ENCODE peak calls at places on chromosomes 3 and 15, in six cellular contexts. P is osteocyte, X is mammary epithelial cell, S is ovary, C is HepG2, I is left ventricle myocardium inferior. D is an unnamed sample.

GRCh38 chr15:49627407-49627877 is 6.6 kb downstream of the DTWD1 start:
- DNase-seq in P (no peak), X (peak), S (no peak), C (peak), I (no peak), D (no peak)

GRCh38 chr3:28617821-28618220 is 269.2 kb upstream of the AZI2 start:
- DNase-seq in P (no peak), X (no peak), S (no peak), C (no peak), I (no peak), D (no peak)

GRCh38 chr3:179260949-179261765 is 10.2 kb upstream of the KCNMB3 start:
- DNase-seq in P (peak), X (peak), S (peak), C (peak), I (peak), D (peak)

GRCh38 chr15:46456431-46456830 is 821.6 kb downstream of the SQOR start:
- DNase-seq in P (no peak), X (no peak), S (no peak), C (no peak), I (no peak), D (no peak)

GRCh38 chr15:78044407-78045155 is 32.9 kb downstream of the TBC1D2B start:
- DNase-seq in P (no peak), X (no peak), S (no peak), C (no peak), I (no peak), D (peak)

GRCh38 chr3:127959873-127960272 is 44.8 kb downstream of the KBTBD12 start:
- DNase-seq in P (no peak), X (no peak), S (no peak), C (peak), I (no peak), D (no peak)

GRCh38 chr3:124772081-124772831 is 42.0 kb downstream of the UMPS start:
- DNase-seq in P (no peak), X (no peak), S (no peak), C (no peak), I (no peak), D (no peak)

GRCh38 chr15:59549339-59549807 is 62.2 kb upstream of the GCNT3 start:
- DNase-seq in P (no peak), X (no peak), S (no peak), C (no peak), I (no peak), D (no peak)

GRCh38 chr3:45688194-45688881 is 858 bp upstream of the SACM1L start:
- DNase-seq in P (no peak), X (no peak), S (peak), C (peak), I (no peak), D (peak)

GRCh38 chr3:58183891-58184290 is 26.9 kb downstream of the DNASE1L3 start:
- DNase-seq in P (no peak), X (no peak), S (no peak), C (no peak), I (no peak), D (no peak)

GRCh38 chr3:153313307-153313945 is 151.4 kb downstream of the RAP2B start:
- DNase-seq in P (no peak), X (peak), S (no peak), C (no peak), I (no peak), D (no peak)

GRCh38 chr3:46215810-46216414 is 7.8 kb upstream of the CCR1 start:
- DNase-seq in P (peak), X (no peak), S (no peak), C (peak), I (no peak), D (no peak)

GRCh38 chr3:49377483-49377882 is 19.3 kb upstream of the GPX1 start:
- DNase-seq in P (no peak), X (peak), S (no peak), C (no peak), I (no peak), D (peak)

GRCh38 chr3:64552160-64552559 is 135.6 kb downstream of the ADAMTS9 start:
- DNase-seq in P (no peak), X (no peak), S (no peak), C (peak), I (no peak), D (no peak)

GRCh38 chr3:64057231-64057630 is 33.9 kb upstream of the PSMD6 start:
- DNase-seq in P (no peak), X (no peak), S (no peak), C (no peak), I (no peak), D (no peak)

GRCh38 chr3:20043398-20043797 is 3.2 kb downstream of the KAT2B start:
- DNase-seq in P (no peak), X (no peak), S (peak), C (no peak), I (peak), D (peak)

GRCh38 chr3:197010556-197011351 is 18.9 kb downstream of the MELTF start:
- DNase-seq in P (no peak), X (no peak), S (no peak), C (no peak), I (no peak), D (no peak)

GRCh38 chr3:111577798-111578685 is 17.1 kb downstream of the ZBED2 start:
- DNase-seq in P (no peak), X (peak), S (no peak), C (peak), I (no peak), D (no peak)
- TF ChIP-seq CTCF in P (peak), X (peak), S (no peak), C (peak), I (peak), D (peak)

GRCh38 chr3:185936814-185937688 is 763 bp downstream of the TRA2B start:
- DNase-seq in P (peak), X (peak), S (peak), C (peak), I (peak), D (peak)

GRCh38 chr3:185939721-185940120 is 1.9 kb upstream of the TRA2B start:
- DNase-seq in P (no peak), X (peak), S (no peak), C (no peak), I (no peak), D (no peak)

GRCh38 chr3:185935465-185936263 is 2.1 kb downstream of the TRA2B start:
- DNase-seq in P (no peak), X (peak), S (no peak), C (no peak), I (no peak), D (no peak)

GRCh38 chr3:185934726-185935464 is 2.9 kb downstream of the TRA2B start:
- DNase-seq in P (no peak), X (peak), S (no peak), C (no peak), I (no peak), D (no peak)

DNA sequence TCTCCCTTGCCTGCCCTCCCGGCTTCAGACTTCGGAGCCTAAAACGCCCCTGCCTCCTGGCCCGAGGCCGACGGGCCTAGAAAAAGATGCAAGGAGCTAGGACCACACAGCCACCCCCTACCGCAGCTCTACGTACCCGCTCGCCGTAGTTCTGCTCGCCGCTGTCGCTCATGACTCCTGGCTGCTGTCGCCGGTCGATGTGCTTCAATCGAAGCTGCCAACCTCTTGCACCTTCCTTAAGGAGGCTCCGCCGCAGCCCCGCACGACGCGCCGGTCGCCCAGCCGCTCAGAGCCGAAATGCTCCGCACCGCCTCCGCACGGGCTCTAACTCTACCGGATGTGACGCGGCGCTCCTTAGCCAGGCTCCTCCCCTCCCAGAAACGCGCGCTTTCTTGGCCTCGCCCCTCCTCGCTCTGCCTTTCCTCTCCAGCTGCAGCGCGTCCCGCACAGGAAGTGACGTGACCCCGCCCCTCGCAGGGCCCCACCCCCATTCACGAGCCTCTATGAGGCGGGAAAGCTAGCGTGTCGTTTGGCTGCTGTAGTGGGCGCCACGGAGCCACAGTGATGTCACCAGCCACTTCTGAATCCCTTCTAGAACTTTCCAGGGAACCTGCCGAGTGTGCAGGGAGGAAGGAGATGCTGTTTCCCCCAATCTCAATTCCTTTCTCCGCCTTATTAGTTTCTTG is at the start of gene TRA2B:
- DNase-seq in P (peak), X (peak), S (peak), C (peak), I (peak), D (peak)
- TF ChIP-seq CTCF in P (peak), X (no peak), S (no peak), C (peak), I (peak), D (peak)

GRCh38 chr3:152185287-152185686 is 83.4 kb upstream of the MBNL1 start:
- DNase-seq in P (no peak), X (no peak), S (no peak), C (no peak), I (no peak), D (no peak)

GRCh38 chr3:152185941-152186630 is 82.6 kb upstream of the MBNL1 start:
- DNase-seq in P (no peak), X (no peak), S (no peak), C (no peak), I (no peak), D (no peak)

GRCh38 chr3:152177757-152178156 is 91.0 kb upstream of the MBNL1 start:
- DNase-seq in P (no peak), X (no peak), S (no peak), C (no peak), I (no peak), D (no peak)

GRCh38 chr3:152183473-152183872 is 85.3 kb upstream of the MBNL1 start:
- DNase-seq in P (no peak), X (no peak), S (peak), C (peak), I (peak), D (peak)
- TF ChIP-seq CTCF in P (peak), X (peak), S (peak), C (peak), I (peak), D (peak)

GRCh38 chr15:90530250-90531051 is 728 bp downstream of the CRTC3 start:
- DNase-seq in P (peak), X (peak), S (peak), C (no peak), I (peak), D (peak)
- TF ChIP-seq CTCF in P (no peak), X (no peak), S (no peak), C (no peak), I (no peak), D (no peak)

D was measured in activated CD8-positive, alpha-beta T cell treated with anti-CD3 and anti-CD28 coated beads for 36 hours.